ENCODE peak calls at places on chromosome 10, in five cellular contexts. One of them, this sample, is unnamed. For H3K4me1, the result is how much of the 10 kb centered on the place peaks cover.

GRCh38 chr10:103739039-103739764 is 116.2 kb downstream of the SH3PXD2A start:
- DNase-seq in fibroblast of lung: peak
- DNase-seq in HepG2: no peak
- DNase-seq in HCT116: no peak
- DNase-seq in GM23248: peak
- DNase-seq in this sample: peak

GRCh38 chr10:43595739-43596298 is 10.4 kb upstream of the ZNF485 start:
- DNase-seq in HCT116: no peak
- DNase-seq in fibroblast of lung: no peak
- DNase-seq in GM23248: peak
- DNase-seq in HepG2: no peak
- DNase-seq in this sample: no peak

GRCh38 chr10:13587367-13587766 is 602 bp downstream of the PRPF18 start:
- DNase-seq in HCT116: no peak
- DNase-seq in HepG2: peak
- DNase-seq in fibroblast of lung: no peak
- DNase-seq in GM23248: peak
- DNase-seq in this sample: no peak

GRCh38 chr10:131142446-131143380 is 168.8 kb downstream of the TCERG1L start:
- DNase-seq in fibroblast of lung: no peak
- DNase-seq in GM23248: no peak
- DNase-seq in HepG2: no peak
- DNase-seq in HCT116: no peak
- DNase-seq in this sample: no peak

GRCh38 chr10:60414111-60414510 is 24.4 kb upstream of the ANK3 start:
- DNase-seq in GM23248: no peak
- DNase-seq in fibroblast of lung: no peak
- DNase-seq in HepG2: no peak
- DNase-seq in HCT116: no peak
- DNase-seq in this sample: peak

GRCh38 chr10:46239999-46240683 is 46.7 kb upstream of the ANTXRL start:
- DNase-seq in HCT116: no peak
- DNase-seq in GM23248: no peak
- DNase-seq in fibroblast of lung: no peak
- DNase-seq in HepG2: no peak
- DNase-seq in this sample: no peak

GRCh38 chr10:115950320-115950719 is 322.7 kb downstream of the GFRA1 start:
- DNase-seq in fibroblast of lung: peak
- DNase-seq in HCT116: no peak
- DNase-seq in GM23248: no peak
- DNase-seq in HepG2: no peak
- DNase-seq in this sample: no peak

GRCh38 chr10:72107325-72108003 is 19.1 kb upstream of the SPOCK2 start:
- DNase-seq in fibroblast of lung: no peak
- DNase-seq in GM23248: peak
- DNase-seq in HepG2: no peak
- DNase-seq in HCT116: no peak
- DNase-seq in this sample: peak

GRCh38 chr10:132616170-132616994 is 78.8 kb downstream of the INPP5A start:
- DNase-seq in fibroblast of lung: no peak
- DNase-seq in GM23248: no peak
- DNase-seq in HepG2: no peak
- DNase-seq in HCT116: no peak
- DNase-seq in this sample: no peak

GRCh38 chr10:46096909-46097575 is 51.0 kb upstream of the MSMB start:
- DNase-seq in HepG2: peak
- DNase-seq in fibroblast of lung: no peak
- DNase-seq in GM23248: peak
- DNase-seq in HCT116: no peak
- DNase-seq in this sample: no peak

GRCh38 chr10:10259013-10259412 is 758.7 kb upstream of the CELF2 start:
- DNase-seq in HCT116: no peak
- DNase-seq in HepG2: no peak
- DNase-seq in fibroblast of lung: no peak
- DNase-seq in GM23248: no peak
- DNase-seq in this sample: no peak

GRCh38 chr10:89565180-89565579 is 29.8 kb upstream of the SLC16A12 start:
- DNase-seq in GM23248: no peak
- DNase-seq in fibroblast of lung: no peak
- DNase-seq in HepG2: no peak
- DNase-seq in HCT116: no peak
- DNase-seq in this sample: no peak

GRCh38 chr10:3875842-3876235 is 90.8 kb upstream of the KLF6 start:
- DNase-seq in HCT116: no peak
- DNase-seq in GM23248: no peak
- DNase-seq in fibroblast of lung: no peak
- DNase-seq in HepG2: no peak
- DNase-seq in this sample: no peak

GRCh38 chr10:78892383-78893191 is 176.2 kb upstream of the ZMIZ1 start:
- DNase-seq in HepG2: no peak
- DNase-seq in HCT116: no peak
- DNase-seq in fibroblast of lung: no peak
- DNase-seq in GM23248: peak
- DNase-seq in this sample: no peak

GRCh38 chr10:46538723-46539426 is 17.6 kb downstream of the GPRIN2 start:
- DNase-seq in GM23248: peak
- DNase-seq in HCT116: no peak
- DNase-seq in fibroblast of lung: no peak
- DNase-seq in HepG2: no peak
- DNase-seq in this sample: no peak

GRCh38 chr10:24483701-24484100 is 240.0 kb downstream of the ARHGAP21 start:
- DNase-seq in HCT116: peak
- DNase-seq in GM23248: peak
- DNase-seq in HepG2: no peak
- DNase-seq in fibroblast of lung: peak
- DNase-seq in this sample: peak

GRCh38 chr10:120492366-120492765 is 35.3 kb downstream of the PLPP4 start:
- DNase-seq in HepG2: no peak
- DNase-seq in fibroblast of lung: no peak
- DNase-seq in GM23248: no peak
- DNase-seq in HCT116: no peak
- DNase-seq in this sample: no peak

GRCh38 chr10:89310092-89310886 is 8.4 kb downstream of the IFIT2 start:
- DNase-seq in HepG2: no peak
- DNase-seq in GM23248: no peak
- DNase-seq in fibroblast of lung: no peak
- DNase-seq in HCT116: no peak
- DNase-seq in this sample: no peak

GRCh38 chr10:71553371-71553900 is 156.7 kb downstream of the CDH23 start:
- DNase-seq in GM23248: no peak
- DNase-seq in fibroblast of lung: no peak
- DNase-seq in HCT116: no peak
- DNase-seq in HepG2: no peak
- DNase-seq in this sample: no peak

GRCh38 chr10:70293169-70293813 is 9.5 kb upstream of the NPFFR1 start:
- DNase-seq in HCT116: no peak
- DNase-seq in GM23248: no peak
- DNase-seq in fibroblast of lung: no peak
- DNase-seq in HepG2: no peak
- DNase-seq in this sample: no peak

GRCh38 chr10:17292375-17292774 is 64.3 kb downstream of the VIM start:
- DNase-seq in fibroblast of lung: no peak
- DNase-seq in HepG2: no peak
- DNase-seq in HCT116: no peak
- DNase-seq in GM23248: peak
- DNase-seq in this sample: no peak

GRCh38 chr10:88293073-88293472 is 290.0 kb downstream of the RNLS start:
- DNase-seq in fibroblast of lung: peak
- DNase-seq in GM23248: no peak
- DNase-seq in HepG2: no peak
- DNase-seq in HCT116: no peak
- DNase-seq in this sample: no peak

GRCh38 chr10:103968441-103969391 is 1.8 kb downstream of the SLK start:
- DNase-seq in GM23248: peak
- DNase-seq in HCT116: no peak
- DNase-seq in HepG2: no peak
- DNase-seq in fibroblast of lung: peak
- DNase-seq in this sample: peak

GRCh38 chr10:80861882-80862281 is 324.2 kb downstream of the SH2D4B start:
- DNase-seq in fibroblast of lung: no peak
- DNase-seq in HCT116: no peak
- DNase-seq in GM23248: no peak
- DNase-seq in HepG2: no peak
- DNase-seq in this sample: no peak

GRCh38 chr10:35643151-35643975 is 1.3 kb upstream of the FZD8 start:
- DNase-seq in HCT116: no peak
- DNase-seq in HepG2: no peak
- DNase-seq in GM23248: peak
- DNase-seq in fibroblast of lung: peak
- DNase-seq in this sample: peak

GRCh38 chr10:75071164-75071489 is 40.3 kb upstream of the SAMD8 start:
- DNase-seq in HepG2: no peak
- DNase-seq in GM23248: no peak
- DNase-seq in HCT116: no peak
- DNase-seq in fibroblast of lung: peak
- DNase-seq in this sample: no peak

GRCh38 chr10:43108951-43109350 is 29.3 kb upstream of the CSGALNACT2 start:
- DNase-seq in HCT116: no peak
- DNase-seq in fibroblast of lung: no peak
- DNase-seq in HepG2: no peak
- DNase-seq in GM23248: no peak
- DNase-seq in this sample: no peak

GRCh38 chr10:131088619-131089018 is 222.9 kb downstream of the TCERG1L start:
- DNase-seq in HepG2: no peak
- DNase-seq in HCT116: no peak
- DNase-seq in GM23248: no peak
- DNase-seq in fibroblast of lung: no peak
- DNase-seq in this sample: no peak

DNA sequence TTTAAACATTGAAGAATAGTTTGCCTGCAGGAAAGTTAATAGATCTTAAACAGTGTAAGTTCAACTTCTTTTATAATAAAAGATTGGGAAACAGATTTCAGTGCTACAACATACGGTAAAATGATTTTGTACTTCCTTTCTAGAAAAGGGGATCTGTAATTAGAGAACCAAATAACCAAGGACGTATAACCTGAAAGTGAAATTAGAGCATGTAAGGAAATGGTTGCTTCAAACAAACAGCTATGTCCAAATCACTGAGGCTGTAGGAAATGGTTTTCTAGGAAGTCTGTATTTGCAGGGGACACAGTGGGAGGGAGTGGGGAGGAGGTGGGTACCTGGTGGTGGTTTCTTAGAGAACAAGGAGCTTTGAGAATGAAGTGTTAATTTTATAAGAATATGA is 57.9 kb upstream of the EXOC6 start:
- DNase-seq in HepG2: no peak
- DNase-seq in fibroblast of lung: no peak
- DNase-seq in GM23248: no peak
- DNase-seq in HCT116: no peak
- DNase-seq in this sample: no peak
- H3K9ac ChIP-seq in HepG2: no peak
- H3K9ac ChIP-seq in fibroblast of lung: no peak
- H3K9ac ChIP-seq in GM23248: no peak
- H3K9ac ChIP-seq in HCT116: no peak
- H3K9ac ChIP-seq in this sample: no peak

DNA sequence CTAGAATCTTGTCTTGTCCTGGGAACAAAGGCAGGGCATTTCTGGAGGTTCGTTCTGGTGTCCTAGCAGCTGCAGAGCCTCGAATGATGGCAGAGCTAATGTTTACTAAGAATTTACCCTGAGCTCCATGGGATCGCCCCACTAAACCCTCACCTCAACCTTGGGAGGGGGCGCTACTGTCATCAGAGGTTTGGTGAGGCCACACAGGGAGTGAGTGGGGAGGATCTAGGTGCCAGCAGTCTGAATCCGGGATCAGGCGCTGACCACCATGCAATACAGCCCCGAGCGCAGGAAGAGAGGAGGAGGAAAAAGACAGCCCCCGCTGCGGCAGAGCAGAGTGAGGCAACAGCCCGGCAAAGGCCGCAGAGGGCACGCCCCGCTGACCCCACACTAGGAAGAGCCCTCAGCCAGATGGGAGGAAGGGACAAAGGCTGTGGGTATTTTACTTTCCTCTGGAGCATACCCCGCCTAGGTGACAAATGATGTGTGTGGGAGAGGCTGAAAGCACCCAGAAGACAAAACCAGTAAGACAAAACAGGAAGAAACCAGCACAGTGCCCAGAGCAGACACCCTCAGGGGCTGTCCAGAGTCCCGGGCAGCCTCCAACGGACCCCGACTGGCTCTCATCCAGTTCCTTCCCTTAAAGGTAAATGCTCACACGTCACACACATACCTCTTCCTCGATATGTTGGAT is 103.5 kb downstream of the FAM53B start:
- DNase-seq in GM23248: no peak
- DNase-seq in HepG2: no peak
- DNase-seq in fibroblast of lung: peak
- DNase-seq in HCT116: no peak
- DNase-seq in this sample: no peak
- H3K4me1 ChIP-seq in GM23248: under half
- H3K4me1 ChIP-seq in HepG2: under half
- H3K4me1 ChIP-seq in fibroblast of lung: under half
- H3K4me1 ChIP-seq in HCT116: under half
- H3K4me1 ChIP-seq in this sample: under half

DNA sequence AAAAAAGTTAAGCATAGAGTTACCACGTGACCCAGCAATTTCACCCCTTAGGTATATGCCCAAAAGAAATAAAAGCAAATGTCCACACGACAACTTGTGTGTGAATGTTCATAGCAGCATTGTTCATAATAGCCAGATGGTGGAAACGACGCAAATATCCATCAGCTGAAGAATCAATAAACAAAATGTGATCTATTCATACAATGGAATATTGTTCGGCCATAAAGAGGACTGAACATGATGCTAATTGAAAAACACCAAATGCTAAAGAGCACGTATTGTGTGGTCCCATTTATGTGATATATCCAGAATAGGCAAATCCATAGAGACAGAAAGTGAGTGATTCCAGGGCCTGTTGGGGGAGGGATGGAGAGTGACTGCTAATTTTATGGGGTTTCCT is 18.3 kb upstream of the USP6NL start:
- DNase-seq in fibroblast of lung: no peak
- DNase-seq in HCT116: no peak
- DNase-seq in GM23248: no peak
- DNase-seq in HepG2: no peak
- DNase-seq in this sample: no peak
- H3K9ac ChIP-seq in fibroblast of lung: no peak
- H3K9ac ChIP-seq in HCT116: no peak
- H3K9ac ChIP-seq in GM23248: no peak
- H3K9ac ChIP-seq in HepG2: no peak
- H3K9ac ChIP-seq in this sample: no peak

GRCh38 chr10:119178371-119179119 is at the start of gene PRDX3:
- DNase-seq in HCT116: peak
- DNase-seq in HepG2: peak
- DNase-seq in GM23248: peak
- DNase-seq in fibroblast of lung: peak
- DNase-seq in this sample: peak
- H3K4me1 ChIP-seq in HCT116: under half
- H3K4me1 ChIP-seq in HepG2: half or more
- H3K4me1 ChIP-seq in GM23248: under half
- H3K4me1 ChIP-seq in fibroblast of lung: under half
- H3K4me1 ChIP-seq in this sample: under half